ENCODE peak calls at places on chromosome 10, in four cellular contexts. N is GM12878, E is WTC11, I is K562. U is an unnamed sample.

GRCh38 chr10:129741280-129741977 is 222.6 kb downstream of the EBF3 start:
- DNase-seq in N (no peak), E (peak), I (no peak), U (no peak)

GRCh38 chr10:104099274-104099673 is 13.6 kb upstream of the COL17A1 start:
- DNase-seq in N (no peak), E (no peak), I (no peak), U (no peak)

GRCh38 chr10:71975891-71976725 is 11.9 kb downstream of the CHST3 start:
- DNase-seq in N (no peak), E (no peak), I (no peak), U (no peak)

GRCh38 chr10:97607076-97607635 is 17.6 kb downstream of the C10orf62 start:
- DNase-seq in N (no peak), E (no peak), I (no peak), U (no peak)

GRCh38 chr10:88042162-88043100 is 179.0 kb downstream of the PTEN start:
- DNase-seq in N (no peak), E (peak), I (no peak), U (no peak)

GRCh38 chr10:72794260-72794659 is 99.3 kb upstream of the OIT3 start:
- DNase-seq in N (no peak), E (no peak), I (peak), U (no peak)

GRCh38 chr10:100718197-100718742 is 27.1 kb upstream of the PAX2 start:
- DNase-seq in N (no peak), E (no peak), I (no peak), U (no peak)

GRCh38 chr10:132541129-132541528 is 3.5 kb downstream of the INPP5A start:
- DNase-seq in N (no peak), E (peak), I (no peak), U (no peak)

GRCh38 chr10:52779541-52780390 is 7.2 kb upstream of the MBL2 start:
- DNase-seq in N (no peak), E (peak), I (peak), U (peak)

GRCh38 chr10:59337254-59337653 is 25.1 kb downstream of the FAM13C start:
- DNase-seq in N (no peak), E (no peak), I (no peak), U (peak)

GRCh38 chr10:103712898-103713498 is 142.4 kb downstream of the SH3PXD2A start:
- DNase-seq in N (no peak), E (peak), I (peak), U (peak)

GRCh38 chr10:35192645-35193249 is 66.1 kb downstream of the CREM start:
- DNase-seq in N (no peak), E (no peak), I (no peak), U (no peak)

GRCh38 chr10:99234739-99235468 is 748 bp downstream of the HPSE2 start:
- DNase-seq in N (no peak), E (no peak), I (no peak), U (no peak)

GRCh38 chr10:122279725-122280141 is 8.6 kb downstream of the BTBD16 start:
- DNase-seq in N (no peak), E (peak), I (peak), U (peak)

GRCh38 chr10:34514290-34514689 is 300.8 kb downstream of the PARD3 start:
- DNase-seq in N (no peak), E (no peak), I (no peak), U (no peak)

GRCh38 chr10:79148452-79149344 is 79.9 kb downstream of the ZMIZ1 start:
- DNase-seq in N (no peak), E (no peak), I (peak), U (no peak)

GRCh38 chr10:90813592-90814365 is 44.1 kb downstream of the HTR7 start:
- DNase-seq in N (no peak), E (no peak), I (no peak), U (no peak)

GRCh38 chr10:125209591-125210373 is 49.4 kb upstream of the CTBP2 start:
- DNase-seq in N (no peak), E (no peak), I (no peak), U (no peak)

GRCh38 chr10:6052247-6053221 is 9.6 kb downstream of the IL2RA start:
- DNase-seq in N (peak), E (no peak), I (no peak), U (no peak)

GRCh38 chr10:63208981-63209380 is 75.9 kb downstream of the NRBF2 start:
- DNase-seq in N (no peak), E (no peak), I (no peak), U (no peak)

GRCh38 chr10:59709472-59710125 is at the start of gene SLC16A9:
- DNase-seq in N (peak), E (peak), I (peak), U (peak)

GRCh38 chr10:100567249-100567648 is 31.5 kb downstream of the HIF1AN start:
- DNase-seq in N (no peak), E (no peak), I (no peak), U (no peak)

GRCh38 chr10:6461961-6462360 is 118.1 kb downstream of the PRKCQ start:
- DNase-seq in N (no peak), E (no peak), I (no peak), U (no peak)

GRCh38 chr10:118173326-118173725 is 126.6 kb upstream of the RAB11FIP2 start:
- DNase-seq in N (no peak), E (no peak), I (no peak), U (no peak)

GRCh38 chr10:34479520-34480179 is 335.4 kb downstream of the PARD3 start:
- DNase-seq in N (no peak), E (no peak), I (no peak), U (peak)

GRCh38 chr10:86596266-86596665 is 58.1 kb upstream of the OPN4 start:
- DNase-seq in N (no peak), E (no peak), I (no peak), U (no peak)

GRCh38 chr10:36366843-36367242 is 724.7 kb upstream of the FZD8 start:
- DNase-seq in N (no peak), E (no peak), I (no peak), U (no peak)

GRCh38 chr10:58775960-58776574 is 263.4 kb downstream of the BICC1 start:
- DNase-seq in N (no peak), E (no peak), I (no peak), U (no peak)

DNA sequence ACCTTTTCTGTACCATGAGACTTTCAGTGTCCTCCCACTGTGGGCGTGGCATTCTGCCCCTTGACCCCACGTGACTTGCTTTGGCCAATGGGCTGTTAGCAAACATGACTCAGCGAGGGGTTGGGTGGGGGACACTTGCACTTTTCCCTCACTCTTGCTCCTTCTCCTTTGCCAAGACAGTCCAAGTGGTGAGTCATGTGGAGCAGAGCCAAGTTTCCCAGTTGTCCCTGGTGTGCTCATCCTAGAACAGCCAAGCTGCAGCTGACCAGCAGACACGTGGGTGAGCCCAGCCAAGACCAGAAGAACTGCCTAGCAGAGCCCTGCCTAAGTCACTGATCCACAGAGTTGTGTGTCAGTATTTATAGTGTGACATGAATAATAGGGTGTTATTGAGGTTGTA is 82.8 kb upstream of the CPXM2 start:
- DNase-seq in N (no peak), E (no peak), I (peak), U (no peak)
- TF ChIP-seq CBFB in N (no peak), E (no peak), I (no peak), U (no peak)

DNA sequence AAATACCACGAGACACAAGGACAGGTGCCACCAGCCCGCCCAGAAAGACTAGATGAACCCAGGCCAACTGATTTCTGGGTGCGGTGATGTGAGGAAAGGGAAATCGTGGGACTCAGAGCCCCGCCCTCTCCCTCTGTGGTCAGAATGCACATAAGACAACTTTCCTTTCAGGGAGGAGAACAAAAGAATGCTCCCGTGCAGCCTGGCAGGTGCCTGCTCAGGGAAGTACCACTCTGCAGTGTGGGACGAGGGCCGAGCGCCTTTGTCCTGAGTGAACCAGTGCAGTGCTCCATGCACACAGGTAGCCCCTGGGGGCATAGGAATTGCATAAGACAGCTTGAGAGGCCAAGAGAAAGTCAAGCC is 119.5 kb downstream of the ABLIM1 start:
- DNase-seq in N (no peak), E (peak), I (no peak), U (no peak)
- TF ChIP-seq CBFB in N (no peak), E (no peak), I (no peak), U (no peak)

GRCh38 chr10:16441106-16441850 is 4.5 kb downstream of the PTER start:
- DNase-seq in N (no peak), E (no peak), I (no peak), U (no peak)
- TF ChIP-seq CBFB in N (no peak), E (no peak), I (no peak), U (no peak)

GRCh38 chr10:124157286-124157685 is 63.9 kb upstream of the CHST15 start:
- DNase-seq in N (no peak), E (no peak), I (no peak), U (no peak)

GRCh38 chr10:124155781-124156401 is 62.5 kb upstream of the CHST15 start:
- DNase-seq in N (no peak), E (no peak), I (no peak), U (no peak)

GRCh38 chr10:124153601-124153930 is 60.2 kb upstream of the CHST15 start:
- DNase-seq in N (peak), E (no peak), I (no peak), U (no peak)

GRCh38 chr10:124158592-124158991 is 65.2 kb upstream of the CHST15 start:
- DNase-seq in N (no peak), E (no peak), I (no peak), U (no peak)

GRCh38 chr10:124156524-124157225 is 63.3 kb upstream of the CHST15 start:
- DNase-seq in N (no peak), E (peak), I (no peak), U (no peak)
- TF ChIP-seq CBFB in N (no peak), E (no peak), I (no peak), U (no peak)

GRCh38 chr10:11339013-11339412 is 272.4 kb downstream of the USP6NL start:
- DNase-seq in N (no peak), E (no peak), I (no peak), U (no peak)

GRCh38 chr10:11344081-11344480 is 267.4 kb downstream of the USP6NL start:
- DNase-seq in N (no peak), E (no peak), I (no peak), U (no peak)

GRCh38 chr10:11338160-11338844 is 273.1 kb downstream of the USP6NL start:
- DNase-seq in N (no peak), E (no peak), I (no peak), U (no peak)

GRCh38 chr10:11339660-11340059 is 271.8 kb downstream of the USP6NL start:
- DNase-seq in N (no peak), E (no peak), I (no peak), U (no peak)

GRCh38 chr10:11341253-11341652 is 270.2 kb downstream of the USP6NL start:
- DNase-seq in N (no peak), E (no peak), I (no peak), U (no peak)
- TF ChIP-seq CBFB in N (no peak), E (no peak), I (no peak), U (no peak)

GRCh38 chr10:21506351-21506750 is 19.1 kb downstream of the SKIDA1 start:
- DNase-seq in N (no peak), E (no peak), I (no peak), U (no peak)

GRCh38 chr10:21509391-21510217 is 15.9 kb downstream of the SKIDA1 start:
- DNase-seq in N (no peak), E (peak), I (no peak), U (no peak)

GRCh38 chr10:21508987-21509334 is 16.5 kb downstream of the SKIDA1 start:
- DNase-seq in N (no peak), E (no peak), I (no peak), U (no peak)

GRCh38 chr10:21505711-21506278 is 19.7 kb downstream of the SKIDA1 start:
- DNase-seq in N (no peak), E (no peak), I (no peak), U (peak)

DNA sequence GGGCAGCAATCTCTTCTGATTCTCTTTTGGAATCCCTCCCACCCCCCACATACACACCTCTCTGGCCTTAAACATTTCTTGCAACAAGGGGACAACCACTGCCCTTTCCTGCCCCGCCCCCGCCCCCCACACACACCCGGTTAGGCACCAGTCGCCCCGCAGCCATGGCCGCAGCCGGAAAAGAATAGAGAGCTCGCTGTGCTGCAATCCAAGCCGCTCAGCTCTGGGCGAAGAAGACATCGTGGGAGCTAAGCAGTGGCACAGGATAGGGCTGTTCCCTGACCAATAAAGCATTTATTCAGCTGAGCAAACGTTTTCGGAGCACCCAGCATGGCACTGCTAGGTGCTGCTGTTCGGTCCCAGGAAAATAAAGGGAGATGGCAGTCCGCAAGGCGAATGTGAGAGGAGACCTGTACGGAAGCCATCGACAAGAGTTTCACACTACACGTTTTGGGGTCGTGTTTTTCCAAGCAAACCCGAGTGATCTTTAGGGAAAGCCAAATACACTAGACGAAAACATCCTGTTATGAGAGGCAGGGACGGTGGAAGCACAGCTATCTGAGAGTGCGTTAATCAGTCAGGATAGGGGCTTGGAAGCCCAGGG is 18.3 kb downstream of the SKIDA1 start:
- DNase-seq in N (no peak), E (no peak), I (no peak), U (no peak)
- TF ChIP-seq CBFB in N (no peak), E (no peak), I (no peak), U (no peak)

GRCh38 chr10:31749981-31750850 is 178.4 kb downstream of the ARHGAP12 start:
- DNase-seq in N (no peak), E (no peak), I (no peak), U (no peak)

GRCh38 chr10:31751401-31752080 is 177.1 kb downstream of the ARHGAP12 start:
- DNase-seq in N (no peak), E (no peak), I (no peak), U (no peak)

GRCh38 chr10:31745612-31746376 is 182.8 kb downstream of the ARHGAP12 start:
- DNase-seq in N (no peak), E (no peak), I (no peak), U (peak)

GRCh38 chr10:31752167-31752566 is 176.5 kb downstream of the ARHGAP12 start:
- DNase-seq in N (no peak), E (no peak), I (no peak), U (no peak)

GRCh38 chr10:31749293-31749692 is 179.3 kb downstream of the ARHGAP12 start:
- DNase-seq in N (no peak), E (no peak), I (no peak), U (no peak)
- TF ChIP-seq CBFB in N (no peak), E (no peak), I (no peak), U (no peak)

GRCh38 chr10:84469470-84469869 is 141.1 kb downstream of the CCSER2 start:
- DNase-seq in N (no peak), E (no peak), I (no peak), U (peak)
- TF ChIP-seq CBFB in N (no peak), E (no peak), I (no peak), U (no peak)

U was measured in HepG2.